ENCODE peak calls at places on chromosomes 16 and 17, in ten cellular contexts. Q, L, Z, P, K, W, E, O, D and G are unnamed samples.
A peak's percentile ranks its signal among the peaks of the same experiment; 100 is the strongest.

GRCh38 chr17:8846768-8847211 is 20.7 kb downstream of the PIK3R6 start:
- DNase-seq in Q (no peak), L (no peak), Z (peak; percentile 27), P (peak; percentile 18), K (no peak), W (no peak), E (no peak), O (peak; percentile 52), D (peak; percentile 35), G (no peak)

GRCh38 chr17:69596141-69596540 is 181.6 kb downstream of the MAP2K6 start:
- DNase-seq in Q (no peak), L (no peak), Z (no peak), P (no peak), K (no peak), W (no peak), E (no peak), O (no peak), D (no peak), G (no peak)

GRCh38 chr16:81718637-81719036 is 60.5 kb upstream of the PLCG2 start:
- DNase-seq in Q (no peak), L (no peak), Z (peak; percentile 26), P (no peak), K (no peak), W (no peak), E (peak; percentile 6), O (no peak), D (no peak), G (no peak)

GRCh38 chr17:73639926-73640325 is 4.3 kb downstream of the SDK2 start:
- DNase-seq in Q (no peak), L (peak; percentile 24), Z (no peak), P (no peak), K (no peak), W (no peak), E (no peak), O (no peak), D (peak; percentile 21), G (no peak)

GRCh38 chr16:24858219-24859041 is 12.7 kb downstream of the SLC5A11 start:
- DNase-seq in Q (peak; percentile 54), L (peak; percentile 39), Z (no peak), P (peak; percentile 59), K (no peak), W (no peak), E (peak; percentile 42), O (peak; percentile 26), D (peak; percentile 57), G (no peak)

GRCh38 chr16:30775381-30776099 is 11.5 kb downstream of the ZNF629 start:
- DNase-seq in Q (peak; percentile 83), L (peak; percentile 77), Z (peak; percentile 86), P (peak; percentile 82), K (peak; percentile 79), W (peak; percentile 78), E (peak; percentile 87), O (peak; percentile 66), D (peak; percentile 70), G (no peak)

GRCh38 chr17:68993112-68993511 is 37.9 kb upstream of the ABCA8 start:
- DNase-seq in Q (peak; percentile 43), L (no peak), Z (no peak), P (peak; percentile 16), K (no peak), W (no peak), E (no peak), O (peak; percentile 22), D (peak; percentile 35), G (no peak)

GRCh38 chr17:79838541-79839274 is 532 bp downstream of the CBX4 start:
- DNase-seq in Q (peak; percentile 61), L (peak; percentile 55), Z (peak; percentile 62), P (peak; percentile 66), K (no peak), W (no peak), E (peak; percentile 44), O (peak; percentile 43), D (peak; percentile 46), G (no peak)

GRCh38 chr16:75764154-75764768 is 38.0 kb upstream of the CPHXL start:
- DNase-seq in Q (peak; percentile 50), L (peak; percentile 58), Z (peak; percentile 17), P (peak; percentile 82), K (peak; percentile 54), W (peak; percentile 5), E (no peak), O (peak; percentile 47), D (peak; percentile 64), G (peak; percentile 11)

GRCh38 chr17:21017256-21017655 is 25.6 kb downstream of the USP22 start:
- DNase-seq in Q (no peak), L (no peak), Z (no peak), P (no peak), K (no peak), W (no peak), E (no peak), O (no peak), D (no peak), G (no peak)

GRCh38 chr17:39781814-39782213 is 44.1 kb downstream of the GRB7 start:
- DNase-seq in Q (no peak), L (no peak), Z (no peak), P (no peak), K (no peak), W (no peak), E (no peak), O (no peak), D (no peak), G (no peak)

GRCh38 chr16:3113765-3114479 is 1.5 kb downstream of the ZNF205 start:
- DNase-seq in Q (no peak), L (no peak), Z (no peak), P (no peak), K (no peak), W (no peak), E (no peak), O (no peak), D (peak; percentile 32), G (no peak)
- H3K4me3 ChIP-seq in Q (no peak overlapping the region), L (peak overlapping the region; percentile 62), Z (no peak overlapping the region), P (peak overlapping the region; percentile 89), K (no peak overlapping the region), W (no peak overlapping the region), E (peak overlapping the region; percentile 92), O (peak overlapping the region; percentile 82), D (peak overlapping the region; percentile 91), G (peak overlapping the region; percentile 69)

GRCh38 chr17:18855831-18856624 is 1.9 kb upstream of the PRPSAP2 start:
- DNase-seq in Q (peak; percentile 96), L (peak; percentile 94), Z (peak; percentile 70), P (peak; percentile 93), K (peak; percentile 95), W (peak; percentile 81), E (peak; percentile 91), O (peak; percentile 93), D (peak; percentile 98), G (peak; percentile 60)

GRCh38 chr17:18854956-18855355 is 3.0 kb upstream of the PRPSAP2 start:
- DNase-seq in Q (no peak), L (no peak), Z (no peak), P (no peak), K (no peak), W (no peak), E (no peak), O (no peak), D (no peak), G (no peak)

GRCh38 chr17:18851206-18851605 is 6.7 kb upstream of the PRPSAP2 start:
- DNase-seq in Q (no peak), L (peak; percentile 40), Z (no peak), P (no peak), K (no peak), W (no peak), E (no peak), O (no peak), D (peak; percentile 53), G (no peak)

DNA sequence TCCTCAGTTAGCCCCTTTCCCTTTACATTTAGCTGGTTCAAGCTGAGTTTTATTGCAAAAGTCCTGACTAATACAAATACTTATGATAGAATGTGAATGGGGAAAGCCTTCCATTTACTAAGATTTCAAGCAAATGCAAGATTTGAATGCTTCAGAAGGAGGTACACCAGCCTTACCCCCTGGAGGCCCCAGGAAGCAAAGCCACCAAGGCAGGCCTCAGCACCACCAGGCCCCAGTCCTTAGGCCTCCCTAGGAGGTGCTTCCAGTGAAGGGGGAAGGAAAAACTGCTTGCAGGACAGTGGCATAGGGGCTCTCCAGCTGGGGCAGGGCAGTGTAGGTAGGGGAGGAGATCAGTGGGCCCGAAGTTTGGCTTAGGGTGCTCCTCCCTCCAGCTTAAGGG is 7.3 kb upstream of the PRPSAP2 start:
- DNase-seq in Q (no peak), L (no peak), Z (no peak), P (no peak), K (no peak), W (no peak), E (no peak), O (no peak), D (no peak), G (no peak)
- TF ChIP-seq CTCF in Q (no peak), L (no peak), Z (no peak), P (no peak), K (no peak), W (no peak), E (no peak), O (no peak), D (no peak), G (no peak)

DNA sequence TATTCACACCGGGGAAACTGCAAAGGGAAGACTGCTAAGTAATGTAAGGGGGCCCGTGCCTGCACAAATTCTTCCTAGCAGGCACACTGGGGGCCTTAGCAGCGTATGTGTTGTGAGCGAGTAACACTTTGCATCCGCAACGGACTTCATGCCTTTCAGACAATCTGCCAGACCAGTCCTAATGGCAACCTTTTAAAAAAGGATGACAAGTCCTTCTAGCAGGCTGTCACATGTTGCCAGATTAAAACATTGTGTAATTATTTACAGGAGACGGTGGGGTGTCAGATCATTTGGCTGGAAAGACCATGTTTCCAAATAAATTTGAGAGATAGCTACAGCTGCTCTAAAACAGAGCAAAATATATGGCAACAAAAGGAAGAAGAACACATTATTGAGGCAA is 46.1 kb downstream of the CPPED1 start:
- DNase-seq in Q (no peak), L (no peak), Z (no peak), P (no peak), K (no peak), W (no peak), E (no peak), O (no peak), D (no peak), G (no peak)
- H3K27ac ChIP-seq in Q (no peak overlapping the region), L (no peak overlapping the region), Z (no peak overlapping the region), P (no peak overlapping the region), K (no peak overlapping the region), W (no peak overlapping the region), E (no peak overlapping the region), O (no peak overlapping the region), D (no peak overlapping the region), G (no peak overlapping the region)

GRCh38 chr16:1312903-1313302 is 3.5 kb downstream of the UBE2I start:
- DNase-seq in Q (no peak), L (no peak), Z (no peak), P (no peak), K (no peak), W (no peak), E (no peak), O (no peak), D (no peak), G (no peak)

GRCh38 chr16:1311212-1311737 is 1.8 kb downstream of the UBE2I start:
- DNase-seq in Q (no peak), L (no peak), Z (no peak), P (no peak), K (no peak), W (no peak), E (no peak), O (no peak), D (no peak), G (no peak)

GRCh38 chr16:1310832-1311200 is 1.4 kb downstream of the UBE2I start:
- DNase-seq in Q (no peak), L (peak; percentile 29), Z (no peak), P (no peak), K (no peak), W (no peak), E (no peak), O (no peak), D (no peak), G (no peak)

GRCh38 chr16:1312459-1312801 is 3.0 kb downstream of the UBE2I start:
- DNase-seq in Q (no peak), L (no peak), Z (no peak), P (no peak), K (no peak), W (no peak), E (no peak), O (no peak), D (no peak), G (no peak)

GRCh38 chr16:1311738-1312458 is 2.5 kb downstream of the UBE2I start:
- DNase-seq in Q (peak; percentile 70), L (no peak), Z (no peak), P (peak; percentile 25), K (no peak), W (no peak), E (peak; percentile 54), O (no peak), D (no peak), G (no peak)
- H3K4me3 ChIP-seq in Q (no peak overlapping the region), L (peak overlapping the region; percentile 79), Z (peak overlapping the region; percentile 58), P (peak overlapping the region; percentile 96), K (peak overlapping the region; percentile 73), W (peak overlapping the region; percentile 89), E (peak overlapping the region; percentile 95), O (peak overlapping the region; percentile 86), D (peak overlapping the region; percentile 85), G (peak overlapping the region; percentile 79)